ENCODE peak calls at places on chromosomes 13 and 19, in eight cellular contexts. One of them, this sample, is unnamed.

GRCh38 chr13:21453352-21454089 is 5.6 kb downstream of the ZDHHC20 start:
- DNase-seq in epithelial cell of esophagus: no peak
- DNase-seq in brain microvascular endothelial cell: no peak
- DNase-seq in breast epithelium: no peak
- DNase-seq in left lung: no peak
- DNase-seq in Panc1: no peak
- DNase-seq in left ventricle myocardium inferior: no peak
- DNase-seq in AG04449: no peak
- DNase-seq in this sample: no peak

GRCh38 chr19:42325896-42326771 is 699 bp downstream of the MEGF8 start:
- DNase-seq in epithelial cell of esophagus: no peak
- DNase-seq in brain microvascular endothelial cell: no peak
- DNase-seq in breast epithelium: no peak
- DNase-seq in left lung: no peak
- DNase-seq in Panc1: no peak
- DNase-seq in left ventricle myocardium inferior: peak
- DNase-seq in AG04449: no peak
- DNase-seq in this sample: no peak

GRCh38 chr13:96216543-96216942 is 126.6 kb downstream of the HS6ST3 start:
- DNase-seq in epithelial cell of esophagus: no peak
- DNase-seq in brain microvascular endothelial cell: no peak
- DNase-seq in breast epithelium: no peak
- DNase-seq in left lung: no peak
- DNase-seq in Panc1: no peak
- DNase-seq in left ventricle myocardium inferior: no peak
- DNase-seq in AG04449: no peak
- DNase-seq in this sample: no peak

GRCh38 chr19:54673222-54673621 is 10.4 kb downstream of the LILRB4 start:
- DNase-seq in epithelial cell of esophagus: no peak
- DNase-seq in brain microvascular endothelial cell: no peak
- DNase-seq in breast epithelium: no peak
- DNase-seq in left lung: no peak
- DNase-seq in Panc1: no peak
- DNase-seq in left ventricle myocardium inferior: no peak
- DNase-seq in AG04449: no peak
- DNase-seq in this sample: no peak

GRCh38 chr13:99981115-99982020 is at the start of gene ZIC2:
- DNase-seq in epithelial cell of esophagus: peak
- DNase-seq in brain microvascular endothelial cell: peak
- DNase-seq in breast epithelium: no peak
- DNase-seq in left lung: no peak
- DNase-seq in Panc1: no peak
- DNase-seq in left ventricle myocardium inferior: no peak
- DNase-seq in AG04449: no peak
- DNase-seq in this sample: peak

GRCh38 chr19:6686628-6686975 is 16.6 kb upstream of the TNFSF14 start:
- DNase-seq in epithelial cell of esophagus: no peak
- DNase-seq in brain microvascular endothelial cell: no peak
- DNase-seq in breast epithelium: no peak
- DNase-seq in left lung: no peak
- DNase-seq in Panc1: no peak
- DNase-seq in left ventricle myocardium inferior: no peak
- DNase-seq in AG04449: no peak
- DNase-seq in this sample: no peak

GRCh38 chr13:55664178-55664577 is 1476.5 kb upstream of the PRR20A start:
- DNase-seq in epithelial cell of esophagus: no peak
- DNase-seq in brain microvascular endothelial cell: no peak
- DNase-seq in breast epithelium: no peak
- DNase-seq in left lung: no peak
- DNase-seq in Panc1: no peak
- DNase-seq in left ventricle myocardium inferior: no peak
- DNase-seq in AG04449: no peak
- DNase-seq in this sample: no peak

GRCh38 chr19:47471381-47471732 is 336 bp downstream of the SLC8A2 start:
- DNase-seq in epithelial cell of esophagus: no peak
- DNase-seq in brain microvascular endothelial cell: no peak
- DNase-seq in breast epithelium: no peak
- DNase-seq in left lung: no peak
- DNase-seq in Panc1: no peak
- DNase-seq in left ventricle myocardium inferior: no peak
- DNase-seq in AG04449: no peak
- DNase-seq in this sample: no peak

GRCh38 chr13:26587251-26587650 is 29.8 kb downstream of the WASF3 start:
- DNase-seq in epithelial cell of esophagus: no peak
- DNase-seq in brain microvascular endothelial cell: no peak
- DNase-seq in breast epithelium: no peak
- DNase-seq in left lung: no peak
- DNase-seq in Panc1: no peak
- DNase-seq in left ventricle myocardium inferior: no peak
- DNase-seq in AG04449: no peak
- DNase-seq in this sample: no peak

GRCh38 chr19:47444388-47444821 is 25.1 kb upstream of the MEIS3 start:
- DNase-seq in epithelial cell of esophagus: no peak
- DNase-seq in brain microvascular endothelial cell: no peak
- DNase-seq in breast epithelium: no peak
- DNase-seq in left lung: no peak
- DNase-seq in Panc1: no peak
- DNase-seq in left ventricle myocardium inferior: no peak
- DNase-seq in AG04449: no peak
- DNase-seq in this sample: no peak

GRCh38 chr13:99018418-99019180 is 40.7 kb upstream of the DOCK9 start:
- DNase-seq in epithelial cell of esophagus: peak
- DNase-seq in brain microvascular endothelial cell: no peak
- DNase-seq in breast epithelium: no peak
- DNase-seq in left lung: no peak
- DNase-seq in Panc1: no peak
- DNase-seq in left ventricle myocardium inferior: no peak
- DNase-seq in AG04449: peak
- DNase-seq in this sample: peak

GRCh38 chr13:108363651-108364050 is 94.1 kb downstream of the TNFSF13B start:
- DNase-seq in epithelial cell of esophagus: no peak
- DNase-seq in brain microvascular endothelial cell: no peak
- DNase-seq in breast epithelium: no peak
- DNase-seq in left lung: no peak
- DNase-seq in Panc1: no peak
- DNase-seq in left ventricle myocardium inferior: no peak
- DNase-seq in AG04449: no peak
- DNase-seq in this sample: peak

GRCh38 chr19:6674868-6675305 is 4.9 kb upstream of the TNFSF14 start:
- DNase-seq in epithelial cell of esophagus: peak
- DNase-seq in brain microvascular endothelial cell: peak
- DNase-seq in breast epithelium: no peak
- DNase-seq in left lung: peak
- DNase-seq in Panc1: no peak
- DNase-seq in left ventricle myocardium inferior: peak
- DNase-seq in AG04449: no peak
- DNase-seq in this sample: peak

GRCh38 chr13:22141636-22142035 is 470.8 kb downstream of the FGF9 start:
- DNase-seq in epithelial cell of esophagus: no peak
- DNase-seq in brain microvascular endothelial cell: no peak
- DNase-seq in breast epithelium: no peak
- DNase-seq in left lung: no peak
- DNase-seq in Panc1: no peak
- DNase-seq in left ventricle myocardium inferior: no peak
- DNase-seq in AG04449: no peak
- DNase-seq in this sample: no peak

GRCh38 chr13:100330662-100331061 is 241.8 kb downstream of the PCCA start:
- DNase-seq in epithelial cell of esophagus: no peak
- DNase-seq in brain microvascular endothelial cell: no peak
- DNase-seq in breast epithelium: no peak
- DNase-seq in left lung: no peak
- DNase-seq in Panc1: no peak
- DNase-seq in left ventricle myocardium inferior: no peak
- DNase-seq in AG04449: no peak
- DNase-seq in this sample: no peak

GRCh38 chr13:91313103-91313502 is 34.4 kb upstream of the MIR17HG start:
- DNase-seq in epithelial cell of esophagus: peak
- DNase-seq in brain microvascular endothelial cell: peak
- DNase-seq in breast epithelium: no peak
- DNase-seq in left lung: no peak
- DNase-seq in Panc1: no peak
- DNase-seq in left ventricle myocardium inferior: no peak
- DNase-seq in AG04449: no peak
- DNase-seq in this sample: no peak

GRCh38 chr19:56476671-56477428 is at the start of gene ZNF667:
- DNase-seq in epithelial cell of esophagus: peak
- DNase-seq in brain microvascular endothelial cell: peak
- DNase-seq in breast epithelium: no peak
- DNase-seq in left lung: no peak
- DNase-seq in Panc1: no peak
- DNase-seq in left ventricle myocardium inferior: peak
- DNase-seq in AG04449: peak
- DNase-seq in this sample: no peak

GRCh38 chr13:51017516-51017915 is 93.6 kb downstream of the C13orf42 start:
- DNase-seq in epithelial cell of esophagus: no peak
- DNase-seq in brain microvascular endothelial cell: no peak
- DNase-seq in breast epithelium: no peak
- DNase-seq in left lung: no peak
- DNase-seq in Panc1: no peak
- DNase-seq in left ventricle myocardium inferior: no peak
- DNase-seq in AG04449: no peak
- DNase-seq in this sample: no peak

DNA sequence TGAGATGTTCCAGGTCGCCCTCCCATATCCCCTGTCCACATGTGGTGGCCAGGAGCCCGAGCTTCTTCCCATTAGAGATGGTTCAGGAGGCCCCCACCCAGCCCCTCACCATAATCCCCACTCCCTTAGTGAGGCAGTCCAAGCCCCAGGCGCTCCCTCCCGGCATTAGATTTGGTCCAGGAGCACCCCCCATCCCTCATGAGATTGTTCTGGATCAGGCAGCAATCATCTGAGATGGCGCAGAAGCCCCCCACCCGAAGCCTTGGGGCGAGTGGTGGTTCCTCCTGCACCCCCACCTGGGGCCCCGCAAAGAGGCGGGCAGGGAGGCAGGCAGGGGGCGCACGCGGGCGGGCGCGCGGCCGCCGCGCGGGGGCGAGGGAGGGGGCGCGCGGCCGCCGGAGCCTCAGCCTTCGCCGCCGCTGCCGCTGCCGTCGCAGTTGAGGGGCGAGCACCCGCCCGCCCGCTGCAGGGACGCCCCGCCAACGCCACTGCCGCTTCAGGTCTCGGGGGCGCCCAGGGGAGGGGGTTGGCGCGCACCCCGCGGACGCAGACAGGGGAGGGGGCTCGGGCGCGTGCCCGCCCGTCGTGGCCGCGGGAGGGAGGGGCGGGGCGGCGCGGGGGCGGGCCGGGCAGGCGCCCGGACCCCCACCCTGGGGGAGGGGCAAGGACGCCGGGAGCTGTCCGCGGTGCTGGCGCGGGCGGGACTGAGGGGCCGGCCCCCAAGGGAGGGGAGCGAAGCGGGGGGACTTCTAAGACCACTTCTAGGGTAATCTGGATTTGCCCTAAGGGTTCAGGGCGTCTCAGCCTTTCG is 46.4 kb upstream of the SHKBP1 start:
- DNase-seq in epithelial cell of esophagus: no peak
- DNase-seq in brain microvascular endothelial cell: no peak
- DNase-seq in breast epithelium: no peak
- DNase-seq in left lung: no peak
- DNase-seq in Panc1: no peak
- DNase-seq in left ventricle myocardium inferior: no peak
- DNase-seq in AG04449: no peak
- DNase-seq in this sample: no peak
- TF ChIP-seq CTCF in epithelial cell of esophagus: no peak
- TF ChIP-seq CTCF in brain microvascular endothelial cell: peak
- TF ChIP-seq CTCF in breast epithelium: peak
- TF ChIP-seq CTCF in left lung: no peak
- TF ChIP-seq CTCF in Panc1: peak
- TF ChIP-seq CTCF in left ventricle myocardium inferior: no peak
- TF ChIP-seq CTCF in AG04449: peak
- TF ChIP-seq CTCF in this sample: peak

GRCh38 chr19:4405977-4406376 is 3.5 kb downstream of the CHAF1A start:
- DNase-seq in epithelial cell of esophagus: no peak
- DNase-seq in brain microvascular endothelial cell: no peak
- DNase-seq in breast epithelium: no peak
- DNase-seq in left lung: no peak
- DNase-seq in Panc1: no peak
- DNase-seq in left ventricle myocardium inferior: no peak
- DNase-seq in AG04449: no peak
- DNase-seq in this sample: no peak
- H3K4me3 ChIP-seq in epithelial cell of esophagus: no peak
- H3K4me3 ChIP-seq in brain microvascular endothelial cell: no peak
- H3K4me3 ChIP-seq in breast epithelium: no peak
- H3K4me3 ChIP-seq in left lung: no peak
- H3K4me3 ChIP-seq in Panc1: no peak
- H3K4me3 ChIP-seq in left ventricle myocardium inferior: no peak
- H3K4me3 ChIP-seq in AG04449: no peak
- H3K4me3 ChIP-seq in this sample: no peak

DNA sequence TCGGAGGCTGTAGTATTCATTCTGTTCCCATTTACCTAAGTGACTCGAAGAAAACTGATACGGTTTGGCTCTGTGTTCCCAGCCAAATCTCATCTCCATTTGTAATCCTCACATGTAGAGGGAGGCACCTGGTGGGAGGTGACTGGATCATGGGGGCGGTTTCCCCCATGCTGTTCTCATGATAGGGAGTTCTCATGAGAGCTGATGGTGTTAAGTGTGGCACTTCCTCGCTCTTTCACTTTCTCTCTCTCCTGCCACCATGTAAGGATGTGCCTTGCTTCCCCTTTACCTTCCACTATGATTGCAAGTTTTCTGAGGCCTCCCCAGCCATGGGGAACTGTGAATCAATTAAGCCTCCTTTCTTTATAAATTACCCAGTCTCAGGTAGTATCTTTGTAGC is 23.5 kb downstream of the SLAIN1 start:
- DNase-seq in epithelial cell of esophagus: no peak
- DNase-seq in brain microvascular endothelial cell: no peak
- DNase-seq in breast epithelium: no peak
- DNase-seq in left lung: no peak
- DNase-seq in Panc1: no peak
- DNase-seq in left ventricle myocardium inferior: no peak
- DNase-seq in AG04449: no peak
- DNase-seq in this sample: no peak
- TF ChIP-seq CTCF in epithelial cell of esophagus: no peak
- TF ChIP-seq CTCF in brain microvascular endothelial cell: no peak
- TF ChIP-seq CTCF in breast epithelium: no peak
- TF ChIP-seq CTCF in left lung: no peak
- TF ChIP-seq CTCF in Panc1: no peak
- TF ChIP-seq CTCF in left ventricle myocardium inferior: no peak
- TF ChIP-seq CTCF in AG04449: no peak
- TF ChIP-seq CTCF in this sample: no peak

GRCh38 chr13:79271616-79272015 is 134.4 kb downstream of the RBM26 start:
- DNase-seq in epithelial cell of esophagus: no peak
- DNase-seq in brain microvascular endothelial cell: no peak
- DNase-seq in breast epithelium: no peak
- DNase-seq in left lung: no peak
- DNase-seq in Panc1: no peak
- DNase-seq in left ventricle myocardium inferior: no peak
- DNase-seq in AG04449: no peak
- DNase-seq in this sample: no peak

GRCh38 chr13:79270859-79271258 is 135.2 kb downstream of the RBM26 start:
- DNase-seq in epithelial cell of esophagus: no peak
- DNase-seq in brain microvascular endothelial cell: no peak
- DNase-seq in breast epithelium: no peak
- DNase-seq in left lung: no peak
- DNase-seq in Panc1: no peak
- DNase-seq in left ventricle myocardium inferior: no peak
- DNase-seq in AG04449: no peak
- DNase-seq in this sample: no peak

GRCh38 chr13:79267560-79267959 is 138.5 kb downstream of the RBM26 start:
- DNase-seq in epithelial cell of esophagus: no peak
- DNase-seq in brain microvascular endothelial cell: no peak
- DNase-seq in breast epithelium: no peak
- DNase-seq in left lung: no peak
- DNase-seq in Panc1: no peak
- DNase-seq in left ventricle myocardium inferior: no peak
- DNase-seq in AG04449: no peak
- DNase-seq in this sample: no peak

GRCh38 chr13:79273045-79273444 is 133.0 kb downstream of the RBM26 start:
- DNase-seq in epithelial cell of esophagus: no peak
- DNase-seq in brain microvascular endothelial cell: no peak
- DNase-seq in breast epithelium: no peak
- DNase-seq in left lung: no peak
- DNase-seq in Panc1: no peak
- DNase-seq in left ventricle myocardium inferior: no peak
- DNase-seq in AG04449: no peak
- DNase-seq in this sample: no peak
- H3K4me3 ChIP-seq in epithelial cell of esophagus: no peak
- H3K4me3 ChIP-seq in brain microvascular endothelial cell: no peak
- H3K4me3 ChIP-seq in breast epithelium: no peak
- H3K4me3 ChIP-seq in left lung: no peak
- H3K4me3 ChIP-seq in Panc1: no peak
- H3K4me3 ChIP-seq in left ventricle myocardium inferior: no peak
- H3K4me3 ChIP-seq in AG04449: no peak
- H3K4me3 ChIP-seq in this sample: no peak